ENCODE peak calls at places on chromosome 12, in eight cellular contexts. I, D, M, P, R, O, J and W are unnamed samples.

GRCh38 chr12:132596016-132596415 is 14.4 kb downstream of the LRCOL1 start:
- DNase-seq in R (no peak), J (peak), I (peak), P (no peak), M (peak), O (no peak), D (peak), W (no peak)

GRCh38 chr12:111014547-111014946 is 94.2 kb upstream of the MYL2 start:
- DNase-seq in J (no peak), R (no peak), I (peak), P (no peak), M (no peak), O (no peak), D (no peak), W (no peak)

GRCh38 chr12:131151558-131152345 is 198.0 kb downstream of the ADGRD1 start:
- DNase-seq in P (no peak), D (no peak), R (no peak), O (no peak), I (no peak), J (no peak), M (no peak), W (no peak)

GRCh38 chr12:713281-713875 is 39.0 kb upstream of the WNK1 start:
- DNase-seq in P (no peak), I (peak), M (no peak), J (no peak), D (no peak), R (no peak), O (no peak), W (no peak)

GRCh38 chr12:101759396-101760047 is 20.3 kb upstream of the SYCP3 start:
- DNase-seq in D (peak), I (no peak), R (peak), M (peak), P (no peak), O (no peak), J (peak), W (no peak)

GRCh38 chr12:114744696-114745095 is 60.7 kb upstream of the TBX3 start:
- DNase-seq in J (no peak), M (no peak), O (no peak), D (no peak), I (no peak), P (peak), R (no peak), W (no peak)

GRCh38 chr12:49552014-49552413 is 13.2 kb downstream of the KCNH3 start:
- DNase-seq in R (no peak), D (no peak), P (no peak), I (no peak), J (peak), O (no peak), M (no peak), W (no peak)

GRCh38 chr12:58479403-58479802 is 440.9 kb downstream of the LRIG3 start:
- DNase-seq in M (no peak), J (no peak), P (no peak), R (no peak), D (no peak), I (no peak), O (no peak), W (no peak)

GRCh38 chr12:5716221-5716620 is 228.8 kb downstream of the ANO2 start:
- DNase-seq in J (no peak), M (no peak), R (no peak), O (peak), P (no peak), I (no peak), D (no peak), W (no peak)

GRCh38 chr12:107917912-107918800 is 143.7 kb downstream of the ASCL4 start:
- DNase-seq in R (peak), J (peak), D (peak), I (peak), M (no peak), O (no peak), P (no peak), W (no peak)

GRCh38 chr12:26721800-26722199 is 111.2 kb downstream of the ITPR2 start:
- DNase-seq in D (no peak), M (no peak), R (no peak), I (no peak), J (no peak), O (no peak), P (no peak), W (no peak)

GRCh38 chr12:104411826-104412626 is 44.7 kb upstream of the CHST11 start:
- DNase-seq in D (peak), R (no peak), J (peak), O (no peak), P (no peak), I (peak), M (no peak), W (no peak)

GRCh38 chr12:104456417-104456949 is at the start of gene CHST11:
- DNase-seq in P (peak), J (peak), D (peak), M (peak), R (peak), I (peak), O (peak), W (peak)

GRCh38 chr12:34406228-34406995 is 384.1 kb downstream of the ALG10 start:
- DNase-seq in R (no peak), O (no peak), M (no peak), P (no peak), I (peak), D (no peak), J (no peak), W (peak)

GRCh38 chr12:27828196-27828595 is 48.2 kb upstream of the MANSC4 start:
- DNase-seq in D (no peak), R (no peak), I (no peak), M (peak), O (no peak), J (no peak), P (no peak), W (no peak)

GRCh38 chr12:16622315-16622714 is 16.4 kb upstream of the LMO3 start:
- DNase-seq in D (no peak), I (no peak), J (no peak), P (no peak), R (peak), M (no peak), O (no peak), W (no peak)

GRCh38 chr12:89252284-89252683 is 100.0 kb downstream of the DUSP6 start:
- DNase-seq in P (no peak), R (no peak), M (peak), O (peak), D (peak), I (no peak), J (no peak), W (no peak)

GRCh38 chr12:6180300-6181051 is 19.7 kb upstream of the CD9 start:
- DNase-seq in R (no peak), O (no peak), P (no peak), J (peak), I (peak), D (peak), M (peak), W (no peak)

GRCh38 chr12:77648716-77649115 is 182.0 kb upstream of the NAV3 start:
- DNase-seq in I (no peak), O (no peak), M (no peak), D (no peak), J (no peak), R (no peak), P (no peak), W (no peak)

GRCh38 chr12:98725481-98726247 is 80.6 kb downstream of the APAF1 start:
- DNase-seq in I (peak), D (peak), O (peak), P (peak), M (peak), R (peak), J (peak), W (no peak)

GRCh38 chr12:42492267-42492666 is 97.3 kb downstream of the PRICKLE1 start:
- DNase-seq in I (no peak), M (no peak), O (no peak), D (no peak), J (no peak), R (no peak), P (no peak), W (no peak)

GRCh38 chr12:120286768-120287490 is 4.8 kb downstream of the RNU4-2 start:
- DNase-seq in I (peak), P (no peak), R (no peak), O (no peak), M (no peak), D (no peak), J (no peak), W (no peak)

GRCh38 chr12:83161451-83161850 is 474.7 kb downstream of the TMTC2 start:
- DNase-seq in O (no peak), J (no peak), R (no peak), I (no peak), P (no peak), M (no peak), D (peak), W (no peak)

GRCh38 chr12:23585782-23586163 is 363.7 kb downstream of the SOX5 start:
- DNase-seq in M (no peak), I (peak), J (no peak), D (no peak), R (no peak), O (no peak), P (no peak), W (no peak)

GRCh38 chr12:52865090-52865944 is 16.5 kb upstream of the KRT78 start:
- DNase-seq in M (peak), P (peak), D (peak), R (peak), J (peak), I (peak), O (no peak), W (peak)

GRCh38 chr12:46818654-46819053 is 7.1 kb downstream of the SLC38A4 start:
- DNase-seq in R (no peak), O (no peak), J (no peak), M (no peak), P (no peak), D (no peak), I (no peak), W (no peak)

GRCh38 chr12:52342781-52343490 is 21.7 kb upstream of the KRT83 start:
- DNase-seq in R (no peak), P (no peak), O (no peak), M (no peak), D (no peak), I (no peak), J (no peak), W (no peak)

GRCh38 chr12:132561784-132562156 is 48.6 kb downstream of the LRCOL1 start:
- DNase-seq in M (no peak), I (peak), P (no peak), R (peak), J (no peak), O (no peak), D (no peak), W (peak)

GRCh38 chr12:22190-22529 is 44.4 kb upstream of the IQSEC3 start:
- DNase-seq in I (peak), J (no peak), R (no peak), D (no peak), O (no peak), M (no peak), P (no peak), W (no peak)

GRCh38 chr12:52156757-52157565 is 34.9 kb downstream of the KRT80 start:
- DNase-seq in J (peak), I (peak), M (peak), R (peak), P (no peak), D (no peak), O (no peak), W (peak)

DNA sequence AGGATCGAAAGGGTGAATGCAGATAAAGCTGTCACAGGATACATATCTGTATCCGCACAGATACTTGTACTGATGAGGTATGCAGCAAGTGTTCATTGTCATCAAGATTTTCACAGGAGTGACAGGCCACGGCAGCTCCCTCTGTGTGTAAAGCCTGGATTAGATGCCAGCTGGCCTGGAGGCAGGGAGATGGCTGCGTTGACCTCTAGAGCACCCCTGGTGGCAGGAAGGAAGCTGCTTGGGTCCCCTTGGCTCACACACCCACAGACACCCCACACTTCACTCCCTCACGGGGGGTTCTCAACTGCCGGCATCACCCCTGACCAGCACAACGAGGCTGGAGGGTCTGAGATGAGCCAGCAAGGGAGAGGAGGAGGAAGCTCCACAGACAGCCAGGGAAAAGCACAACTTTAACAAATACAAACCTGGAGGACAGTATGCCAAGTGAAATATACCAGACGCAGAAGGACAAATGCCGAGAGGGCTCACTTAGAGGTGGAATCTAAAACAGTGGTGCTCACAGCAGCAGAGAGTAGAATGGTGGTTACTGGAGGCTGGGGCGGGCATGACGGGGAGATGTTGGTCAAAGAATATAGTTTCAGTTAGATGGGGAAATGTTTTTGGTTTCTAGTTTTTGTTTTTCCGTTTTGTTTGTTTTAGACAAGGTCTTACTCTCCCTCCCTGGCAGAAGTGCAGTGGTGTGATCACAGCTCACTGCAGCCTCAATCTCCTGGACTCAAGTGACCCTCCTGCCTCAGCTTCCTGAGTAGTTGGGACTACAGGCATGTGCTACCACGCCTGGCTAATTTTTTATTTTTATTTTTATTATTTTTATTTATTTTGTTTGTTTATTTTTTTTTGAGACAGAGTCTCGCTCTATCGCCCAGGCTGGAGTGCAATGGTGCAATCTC is 45.7 kb downstream of the TEAD4 start:
- DNase-seq in M (no peak), O (no peak), D (no peak), J (peak), P (no peak), R (no peak), I (peak), W (no peak)
- TF ChIP-seq CTCF in M (peak), O (no peak), D (peak), J (peak), P (peak), R (peak), I (peak), W (no peak)

GRCh38 chr12:127355061-127355820 is 911.7 kb upstream of the TMEM132C start:
- DNase-seq in P (no peak), I (peak), O (no peak), R (peak), M (peak), J (no peak), D (peak), W (no peak)
- TF ChIP-seq CTCF in P (peak), I (peak), O (peak), R (peak), M (peak), J (peak), D (peak), W (no peak)

DNA sequence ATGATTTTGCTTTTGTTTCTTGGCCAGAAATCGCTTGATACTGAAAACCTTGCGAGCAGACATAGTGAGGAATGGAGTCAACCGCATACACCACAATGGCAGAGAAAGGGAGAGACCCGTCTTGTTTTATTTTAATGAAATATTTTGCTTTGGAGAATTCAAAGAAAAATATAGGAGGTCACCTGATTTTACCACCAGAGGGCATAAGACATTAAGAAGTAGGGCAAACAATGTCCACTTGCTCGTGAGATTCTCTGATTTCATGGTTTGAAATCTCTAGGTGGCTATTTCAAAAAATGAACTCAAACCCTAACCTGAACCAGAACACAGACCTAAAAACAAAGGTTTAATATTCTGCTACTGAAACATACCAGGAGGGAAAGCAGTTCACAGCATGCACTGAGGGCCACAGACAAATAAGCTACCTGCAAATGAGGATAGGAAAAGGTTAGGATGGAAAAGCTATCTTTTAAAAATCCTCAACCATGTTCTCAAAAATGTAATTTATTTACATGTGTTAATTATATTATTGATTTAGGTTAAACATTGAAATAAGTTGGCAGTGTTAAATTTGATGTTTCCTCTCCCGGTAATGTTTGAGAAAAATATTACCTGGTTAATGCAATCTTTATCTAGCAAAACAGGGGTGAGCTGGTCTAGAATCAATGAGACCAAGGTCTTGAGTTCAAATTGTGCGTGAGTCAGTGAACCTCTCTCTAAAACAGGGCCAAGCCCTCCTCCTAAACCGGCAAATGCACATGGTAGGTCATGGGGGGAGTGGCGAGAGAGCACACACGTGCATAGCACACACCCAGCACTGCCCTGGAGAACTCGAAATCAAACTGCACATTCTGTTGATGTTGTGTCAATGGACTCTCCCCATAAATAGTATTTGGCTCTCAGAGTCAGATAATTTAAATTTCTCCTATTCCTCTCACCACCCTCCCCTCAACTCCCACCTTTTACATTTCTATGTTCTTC is 12.5 kb downstream of the IFNG-AS1 start:
- DNase-seq in P (no peak), R (peak), J (no peak), O (peak), D (no peak), M (no peak), I (no peak), W (no peak)
- TF ChIP-seq CTCF in P (peak), R (peak), J (peak), O (peak), D (peak), M (peak), I (peak), W (peak)

GRCh38 chr12:91109148-91109564 is 2.1 kb downstream of the LUM start:
- DNase-seq in P (no peak), M (peak), O (peak), D (peak), I (peak), R (peak), J (peak), W (peak)
- TF ChIP-seq CTCF in P (peak), M (peak), O (peak), D (peak), I (peak), R (peak), J (peak), W (peak)

GRCh38 chr12:76348079-76348901 is at the start of gene BBS10:
- DNase-seq in R (peak), D (peak), J (peak), P (peak), I (peak), O (peak), M (peak), W (peak)
- TF ChIP-seq CTCF in R (peak), D (peak), J (peak), P (peak), I (peak), O (peak), M (peak), W (peak)

GRCh38 chr12:113382206-113382605 is 21.5 kb downstream of the SDS start:
- DNase-seq in J (no peak), I (no peak), O (no peak), M (no peak), P (no peak), D (no peak), R (no peak), W (no peak)

GRCh38 chr12:113384778-113385177 is 18.9 kb downstream of the SDS start:
- DNase-seq in J (no peak), P (no peak), I (no peak), R (no peak), D (no peak), O (no peak), M (no peak), W (no peak)

GRCh38 chr12:113385282-113385882 is 18.3 kb downstream of the SDS start:
- DNase-seq in D (no peak), J (no peak), R (peak), M (no peak), O (no peak), I (no peak), P (no peak), W (no peak)

GRCh38 chr12:113386866-113387566 is 16.7 kb downstream of the SDS start:
- DNase-seq in M (no peak), I (no peak), D (no peak), J (no peak), R (no peak), P (no peak), O (no peak), W (no peak)

GRCh38 chr12:113381237-113381636 is 22.4 kb downstream of the SDS start:
- DNase-seq in R (no peak), P (no peak), O (no peak), I (no peak), D (no peak), J (no peak), M (no peak), W (no peak)
- TF ChIP-seq CTCF in R (no peak), P (no peak), O (no peak), I (no peak), D (no peak), J (no peak), M (no peak), W (no peak)

GRCh38 chr12:79692249-79692619 is 1.5 kb upstream of the PAWR start:
- DNase-seq in J (no peak), M (no peak), R (no peak), O (no peak), I (no peak), D (no peak), P (no peak), W (no peak)

GRCh38 chr12:79691299-79692248 is 810 bp upstream of the PAWR start:
- DNase-seq in M (peak), D (peak), O (peak), R (no peak), I (peak), J (peak), P (peak), W (no peak)

GRCh38 chr12:79690156-79690605 is 583 bp downstream of the PAWR start:
- DNase-seq in D (peak), R (peak), O (no peak), J (no peak), P (no peak), I (no peak), M (peak), W (peak)

GRCh38 chr12:79689477-79690155 is 1.1 kb downstream of the PAWR start:
- DNase-seq in O (no peak), R (peak), J (peak), D (peak), P (no peak), M (peak), I (peak), W (peak)

DNA sequence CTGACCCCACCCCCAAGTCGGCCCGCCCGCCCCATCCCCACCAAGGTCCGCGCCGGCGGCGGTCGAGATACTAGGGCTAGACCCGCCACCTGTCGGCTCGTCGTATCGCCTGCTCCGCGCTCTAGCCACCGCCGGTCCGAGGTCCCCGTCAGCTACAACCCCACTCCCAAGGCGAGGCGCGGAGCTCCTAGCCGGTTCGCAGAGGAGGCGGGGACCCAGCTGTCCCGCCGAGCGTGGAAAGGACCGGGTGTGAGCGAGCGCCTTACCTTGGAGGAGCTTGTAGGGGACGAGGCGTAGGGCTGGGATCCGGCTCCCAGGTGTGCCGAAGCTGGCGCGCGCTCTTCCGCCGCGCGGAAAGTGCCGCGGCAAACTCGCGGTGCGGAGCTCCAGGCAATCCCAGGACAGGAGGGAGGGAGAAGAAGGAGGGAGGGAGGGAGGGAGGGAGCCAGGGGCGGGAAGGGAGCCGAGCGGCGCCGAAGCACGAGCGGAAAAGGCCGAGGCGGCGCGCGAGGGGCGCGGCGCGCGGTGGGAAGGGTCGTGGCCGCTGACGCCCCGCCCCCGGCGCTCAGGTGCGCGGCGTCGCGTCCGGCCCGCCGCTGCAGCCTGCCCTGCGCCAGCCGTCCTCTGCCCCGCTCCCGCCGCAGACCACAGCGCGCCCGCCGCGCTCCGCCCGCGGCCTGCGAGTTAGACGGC is at the start of gene PAWR:
- DNase-seq in M (peak), J (peak), R (peak), D (peak), P (no peak), O (no peak), I (peak), W (peak)
- TF ChIP-seq CTCF in M (no peak), J (peak), R (peak), D (peak), P (peak), O (peak), I (peak), W (no peak)